ENCODE peak calls at places on chromosomes 6 and 20, in six cellular contexts. K is suprapubic skin, A is GM23338, J is esophagus muscularis mucosa, F is HCT116, L is H1. X is an unnamed sample.

GRCh38 chr6:169023161-169023874 is 230.3 kb downstream of the THBS2 start:
- DNase-seq in F (no peak), A (no peak), J (peak; percentile 50), L (no peak), K (no peak), X (no peak)

GRCh38 chr6:130913119-130913518 is 85.9 kb downstream of the SMLR1 start:
- DNase-seq in F (no peak), L (no peak), J (no peak), K (no peak), A (peak; percentile 59), X (no peak)

GRCh38 chr6:28105286-28105685 is 19.1 kb upstream of the ZSCAN16 start:
- DNase-seq in L (no peak), F (no peak), A (peak; percentile 34), K (no peak), J (no peak), X (no peak)

GRCh38 chr20:36101201-36101600 is 53.3 kb upstream of the EPB41L1 start:
- DNase-seq in F (no peak), L (no peak), J (no peak), A (no peak), K (no peak), X (no peak)

GRCh38 chr6:168031411-168032382 is 34.2 kb downstream of the KIF25 start:
- DNase-seq in K (no peak), A (no peak), J (peak; percentile 83), F (no peak), L (no peak), X (no peak)

GRCh38 chr6:35727206-35727934 is 9.5 kb upstream of the ARMC12 start:
- DNase-seq in K (peak; percentile 94), L (no peak), F (no peak), J (peak; percentile 97), A (peak; percentile 88), X (peak; percentile 87)

GRCh38 chr6:149236584-149236983 is 80.9 kb upstream of the TAB2 start:
- DNase-seq in J (no peak), A (no peak), F (no peak), K (no peak), L (no peak), X (no peak)

GRCh38 chr6:158452191-158452590 is 107.7 kb upstream of the TMEM181 start:
- DNase-seq in J (no peak), L (no peak), A (no peak), K (no peak), F (no peak), X (no peak)

GRCh38 chr6:50278663-50279062 is 228.9 kb upstream of the DEFB112 start:
- DNase-seq in K (no peak), A (no peak), F (no peak), L (no peak), J (no peak), X (no peak)

GRCh38 chr6:144264270-144265060 is 20.7 kb upstream of the UTRN start:
- DNase-seq in A (peak; percentile 60), K (no peak), F (peak; percentile 71), J (no peak), L (no peak), X (no peak)

GRCh38 chr6:167826230-167827061 is at the start of gene AFDN:
- DNase-seq in F (no peak), K (peak; percentile 92), A (peak; percentile 78), J (no peak), L (no peak), X (peak; percentile 78)

GRCh38 chr6:118761643-118762042 is 110.3 kb upstream of the CEP85L start:
- DNase-seq in F (no peak), K (no peak), J (no peak), A (no peak), L (no peak), X (no peak)

GRCh38 chr20:34389206-34389953 is 26.3 kb downstream of the ITCH start:
- DNase-seq in A (no peak), K (no peak), F (no peak), L (no peak), J (no peak), X (no peak)

GRCh38 chr20:57476073-57476526 is 48.8 kb downstream of the CTCFL start:
- DNase-seq in L (no peak), K (peak; percentile 32), F (no peak), J (no peak), A (no peak), X (no peak)

GRCh38 chr20:14717124-14718004 is 380.0 kb upstream of the FLRT3 start:
- DNase-seq in K (no peak), J (no peak), L (no peak), F (no peak), A (no peak), X (no peak)

GRCh38 chr6:104943781-104944180 is 13.1 kb upstream of the LIN28B start:
- DNase-seq in A (no peak), J (no peak), L (no peak), F (peak; percentile 2), K (no peak), X (no peak)

GRCh38 chr6:121434037-121434770 is 1.2 kb upstream of the GJA1 start:
- DNase-seq in K (no peak), J (no peak), A (peak; percentile 32), L (no peak), F (no peak), X (no peak)

GRCh38 chr6:69179681-69180080 is 544.6 kb downstream of the ADGRB3 start:
- DNase-seq in J (no peak), F (no peak), A (peak; percentile 11), K (no peak), L (no peak), X (no peak)

GRCh38 chr20:36203861-36204260 is 32.4 kb upstream of the AAR2 start:
- DNase-seq in L (no peak), F (no peak), K (no peak), J (no peak), A (no peak), X (no peak)

GRCh38 chr6:5583528-5583927 is 322.2 kb downstream of the FARS2 start:
- DNase-seq in A (no peak), L (no peak), F (no peak), K (no peak), J (no peak), X (no peak)

GRCh38 chr6:3750324-3751018 is 1.0 kb downstream of the PXDC1 start:
- DNase-seq in A (peak; percentile 69), L (no peak), K (peak; percentile 96), F (no peak), J (peak; percentile 96), X (peak; percentile 88)

GRCh38 chr6:68834561-68834960 is 199.5 kb downstream of the ADGRB3 start:
- DNase-seq in J (no peak), L (no peak), K (no peak), A (no peak), F (no peak), X (no peak)

GRCh38 chr20:64216036-64216435 is 39.5 kb upstream of the PCMTD2 start:
- DNase-seq in F (no peak), J (no peak), K (no peak), L (no peak), A (no peak), X (peak; percentile 82)

GRCh38 chr6:170295519-170296422 is 4.9 kb upstream of the DLL1 start:
- DNase-seq in A (peak; percentile 95), L (peak; percentile 74), F (no peak), J (no peak), K (no peak), X (peak; percentile 41)

GRCh38 chr6:78883651-78884050 is 16.3 kb downstream of the IRAK1BP1 start:
- DNase-seq in F (no peak), J (no peak), L (no peak), K (no peak), A (no peak), X (no peak)

GRCh38 chr20:43981535-43981934 is 66.9 kb downstream of the TOX2 start:
- DNase-seq in L (no peak), A (no peak), K (peak; percentile 38), J (no peak), F (no peak), X (no peak)

GRCh38 chr6:33718713-33719112 is 7.2 kb upstream of the UQCC2 start:
- DNase-seq in A (no peak), L (no peak), K (no peak), F (no peak), J (no peak), X (no peak)

GRCh38 chr20:34600892-34601653 is 42.6 kb downstream of the MAP1LC3A start:
- DNase-seq in K (no peak), J (peak; percentile 8), A (no peak), L (no peak), F (no peak), X (no peak)

GRCh38 chr6:70616728-70617260 is 50.1 kb downstream of the SDHAF4 start:
- DNase-seq in K (no peak), L (no peak), A (no peak), F (no peak), J (no peak), X (no peak)

GRCh38 chr20:46168438-46168837 is 50.3 kb downstream of the CD40 start:
- DNase-seq in F (no peak), J (no peak), K (no peak), A (no peak), L (no peak), X (no peak)

GRCh38 chr6:140018588-140018987 is 644.1 kb upstream of the CITED2 start:
- DNase-seq in A (no peak), J (no peak), F (no peak), L (no peak), K (no peak), X (no peak)
- TF ChIP-seq POLR2AphosphoS5 in A (no peak), J (no peak), F (no peak), L (no peak), K (no peak), X (no peak)

DNA sequence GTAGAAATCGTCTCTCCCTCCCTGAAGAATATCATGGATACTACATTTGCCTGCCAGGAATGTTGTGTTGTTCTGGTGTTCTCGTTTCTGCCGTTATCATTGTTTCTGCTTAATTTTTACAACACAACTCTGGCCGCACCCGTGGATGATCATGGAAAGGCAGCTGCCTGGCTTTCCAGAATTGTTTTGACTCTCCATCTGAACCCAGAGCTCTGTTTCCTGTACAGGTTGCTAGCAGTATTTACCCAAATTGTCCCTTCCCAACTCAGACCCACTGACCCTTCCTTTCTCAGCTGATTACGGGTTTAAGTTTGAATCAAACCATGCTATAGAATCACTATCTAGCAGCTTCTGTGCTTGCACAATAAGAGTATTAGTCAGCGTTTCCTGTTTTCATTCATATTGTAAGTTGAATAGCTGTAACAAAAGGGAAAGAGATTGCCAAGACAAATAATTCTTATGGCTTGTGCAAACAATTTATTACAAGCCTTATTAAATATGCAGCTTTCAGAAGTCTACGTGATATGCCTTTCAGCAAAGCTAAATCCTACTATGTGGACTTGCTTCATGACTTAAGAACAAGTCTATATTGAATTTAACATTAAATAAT is 139.0 kb downstream of the MTHFD1L start:
- DNase-seq in J (no peak), L (no peak), F (no peak), A (no peak), K (no peak), X (peak; percentile 34)
- TF ChIP-seq POLR2AphosphoS5 in J (peak; percentile 51), L (no peak), F (no peak), A (no peak), K (no peak), X (peak; percentile 87)

GRCh38 chr20:62795023-62795761 is 1.1 kb upstream of the MRGBP start:
- DNase-seq in A (peak; percentile 56), K (no peak), F (no peak), J (no peak), L (no peak), X (no peak)
- TF ChIP-seq POLR2AphosphoS5 in A (peak; percentile 49), K (no peak), F (peak; percentile 55), J (no peak), L (no peak), X (no peak)

GRCh38 chr6:56230976-56231566 is 16.3 kb downstream of the COL21A1 start:
- DNase-seq in K (no peak), J (no peak), F (no peak), A (no peak), L (no peak), X (no peak)
- TF ChIP-seq POLR2AphosphoS5 in K (no peak), J (no peak), F (no peak), A (no peak), L (no peak), X (no peak)

X was measured in prostate gland.